ENCODE peak calls at places on chromosome 19, in ten cellular contexts. F is breast epithelium, O is suprapubic skin, W is stomach, G is GM12878, V is spleen, J is sigmoid colon, L is H1, N is Panc1, Y is GM23338. R is an unnamed sample. For H3K4me1, the result is how much of the 10 kb centered on the place peaks cover.

GRCh38 chr19:39223703-39224279 is 19.7 kb upstream of the SYCN start:
- DNase-seq in O (no peak), N (no peak), G (no peak), F (no peak), W (no peak), Y (peak), L (peak), V (no peak), J (no peak), R (no peak)

GRCh38 chr19:42496551-42497133 is 31.6 kb downstream of the CEACAM1 start:
- DNase-seq in G (no peak), N (no peak), O (no peak), W (no peak), J (no peak), V (no peak), F (no peak), Y (no peak), L (no peak), R (no peak)

GRCh38 chr19:39397360-39398296 is 6.5 kb downstream of the MED29 start:
- DNase-seq in F (peak), Y (peak), W (peak), V (peak), L (peak), J (peak), G (no peak), O (peak), N (peak), R (peak)

GRCh38 chr19:6800991-6801396 is 28.5 kb downstream of the VAV1 start:
- DNase-seq in J (no peak), F (no peak), Y (no peak), G (no peak), W (no peak), L (no peak), V (no peak), N (peak), O (no peak), R (no peak)

GRCh38 chr19:48752511-48753365 is at the start of gene FUT1:
- DNase-seq in J (peak), F (peak), G (no peak), N (no peak), W (peak), L (peak), O (peak), V (peak), Y (peak), R (peak)

GRCh38 chr19:41563847-41564514 is 12.0 kb upstream of the CEACAM21 start:
- DNase-seq in Y (peak), O (no peak), F (no peak), L (no peak), W (no peak), J (no peak), N (no peak), V (no peak), G (no peak), R (no peak)

GRCh38 chr19:23996549-23996948 is 81.9 kb downstream of the ZNF726 start:
- DNase-seq in V (no peak), J (no peak), F (no peak), O (no peak), Y (peak), N (no peak), G (no peak), W (no peak), L (peak), R (no peak)

GRCh38 chr19:55535173-55535572 is 1.8 kb downstream of the SBK2 start:
- DNase-seq in V (no peak), Y (no peak), W (no peak), O (no peak), F (no peak), L (no peak), N (no peak), J (no peak), G (no peak), R (no peak)

GRCh38 chr19:4267101-4267900 is 11.8 kb upstream of the SHD start:
- DNase-seq in J (no peak), G (no peak), N (peak), V (peak), W (peak), L (peak), F (peak), O (no peak), Y (peak), R (peak)

GRCh38 chr19:39438270-39438934 is 2.7 kb upstream of the RPS16 start:
- DNase-seq in O (no peak), Y (no peak), G (no peak), V (no peak), J (no peak), F (no peak), N (peak), L (no peak), W (no peak), R (no peak)

GRCh38 chr19:22030680-22031079 is 19.9 kb upstream of the ZNF208 start:
- DNase-seq in O (no peak), L (no peak), Y (no peak), J (no peak), W (no peak), F (no peak), G (no peak), V (no peak), N (no peak), R (no peak)

GRCh38 chr19:49502866-49503581 is 6.8 kb downstream of the RPS11 start:
- DNase-seq in W (peak), O (peak), F (no peak), L (no peak), Y (peak), J (no peak), G (no peak), V (no peak), N (no peak), R (no peak)

DNA sequence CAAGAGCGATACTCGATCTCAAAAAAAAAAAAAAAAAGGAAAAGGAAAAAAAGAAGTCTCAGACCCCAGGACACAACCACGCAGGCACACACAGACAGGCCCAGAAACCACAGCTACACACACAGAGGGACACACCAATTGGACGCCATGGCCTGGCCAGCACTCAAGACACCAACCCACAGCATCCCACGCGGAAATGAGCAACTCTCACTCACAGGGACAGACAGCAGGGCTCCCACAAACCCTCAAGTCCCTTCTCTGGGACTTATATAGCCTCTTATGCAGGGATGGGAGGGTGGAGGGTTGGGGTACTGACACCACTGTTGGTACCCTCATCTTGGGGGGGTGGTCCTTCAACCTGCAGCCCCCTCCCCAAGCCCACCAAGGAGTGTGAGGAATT is 5.9 kb downstream of the NOTCH3 start:
- DNase-seq in N (no peak), O (no peak), V (no peak), W (no peak), J (no peak), G (no peak), F (peak), L (no peak), Y (no peak), R (no peak)
- H3K27ac ChIP-seq in N (no peak), O (peak), V (peak), W (no peak), J (no peak), G (no peak), F (peak), L (no peak), Y (no peak), R (peak)

GRCh38 chr19:5292453-5292842 is 48.2 kb downstream of the PTPRS start:
- DNase-seq in O (no peak), J (peak), L (no peak), V (no peak), Y (no peak), G (no peak), N (no peak), W (peak), F (no peak), R (peak)

GRCh38 chr19:5294403-5295160 is 46.0 kb downstream of the PTPRS start:
- DNase-seq in Y (no peak), O (no peak), V (no peak), F (no peak), N (no peak), W (no peak), G (no peak), J (no peak), L (no peak), R (no peak)

GRCh38 chr19:5293607-5294089 is 47.0 kb downstream of the PTPRS start:
- DNase-seq in Y (peak), L (peak), N (no peak), G (no peak), W (peak), J (peak), O (peak), F (peak), V (no peak), R (peak)

GRCh38 chr19:5291588-5292193 is 48.9 kb downstream of the PTPRS start:
- DNase-seq in Y (no peak), V (no peak), W (no peak), G (no peak), J (no peak), N (no peak), O (no peak), F (no peak), L (no peak), R (no peak)

GRCh38 chr19:5292843-5293606 is 47.6 kb downstream of the PTPRS start:
- DNase-seq in J (peak), W (peak), F (peak), G (no peak), L (no peak), N (no peak), Y (peak), V (no peak), O (peak), R (peak)
- TF ChIP-seq POLR2AphosphoS5 in J (peak), W (peak), F (no peak), G (no peak), L (peak), N (no peak), Y (peak), V (no peak), O (no peak), R (no peak)

GRCh38 chr19:17751912-17752273 is 616 bp downstream of the FCHO1 start:
- DNase-seq in J (no peak), V (no peak), L (no peak), G (peak), N (no peak), F (no peak), Y (no peak), O (no peak), W (no peak), R (no peak)
- H3K4me1 ChIP-seq in J (under half), V (half or more), L (under half), G (half or more), N (under half), F (under half), Y (under half), O (under half), W (under half), R (under half)

GRCh38 chr19:34474233-34474989 is 7.1 kb upstream of the WTIP start:
- DNase-seq in O (no peak), Y (no peak), L (no peak), F (no peak), W (no peak), J (no peak), G (no peak), V (no peak), N (no peak), R (no peak)

GRCh38 chr19:34471906-34472305 is 9.7 kb upstream of the WTIP start:
- DNase-seq in G (no peak), F (no peak), V (no peak), J (no peak), Y (no peak), N (no peak), W (peak), O (no peak), L (no peak), R (peak)

GRCh38 chr19:34475026-34475974 is 6.3 kb upstream of the WTIP start:
- DNase-seq in G (no peak), J (no peak), O (no peak), N (no peak), W (no peak), V (no peak), Y (no peak), L (no peak), F (no peak), R (no peak)

GRCh38 chr19:34479396-34479795 is 2.2 kb upstream of the WTIP start:
- DNase-seq in V (no peak), G (no peak), N (no peak), L (no peak), J (no peak), O (no peak), W (no peak), F (no peak), Y (no peak), R (no peak)

DNA sequence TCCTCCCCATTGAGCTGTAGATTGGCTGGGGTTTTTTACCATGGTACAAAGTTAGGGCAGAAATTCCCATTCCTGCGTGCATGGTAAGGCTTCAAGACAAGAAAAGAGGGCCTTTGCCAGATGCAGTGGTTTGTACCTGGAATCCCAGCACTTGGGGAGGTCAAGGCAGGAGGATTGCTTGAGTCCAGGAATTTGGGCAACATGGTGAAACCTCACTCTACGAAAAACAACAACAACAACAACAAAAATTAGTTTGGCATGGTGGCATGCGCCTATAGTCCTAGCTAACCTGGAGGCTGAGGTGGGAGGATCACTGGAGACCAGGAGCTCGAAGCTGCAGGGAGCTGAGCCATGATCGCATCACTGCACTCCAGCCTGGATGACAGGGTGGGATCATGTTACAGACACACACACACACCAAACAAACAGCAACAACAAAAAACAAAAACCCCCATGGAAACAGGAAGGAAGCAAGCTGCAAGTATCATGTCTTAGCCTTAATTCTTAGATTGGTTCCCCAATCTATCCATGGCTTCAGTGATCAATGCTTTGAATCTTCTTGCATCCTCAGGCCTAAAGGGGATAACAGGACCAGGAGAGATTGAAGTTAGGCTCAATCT is 5.5 kb upstream of the WTIP start:
- DNase-seq in G (no peak), Y (peak), W (no peak), O (no peak), J (no peak), L (no peak), V (no peak), N (no peak), F (no peak), R (no peak)
- H3K27ac ChIP-seq in G (no peak), Y (no peak), W (no peak), O (peak), J (no peak), L (no peak), V (no peak), N (no peak), F (no peak), R (no peak)

GRCh38 chr19:1250374-1251232 is 2.2 kb downstream of the MIDN start:
- DNase-seq in G (no peak), N (no peak), W (no peak), Y (peak), F (no peak), O (peak), J (peak), L (no peak), V (peak), R (peak)
- TF ChIP-seq POLR2AphosphoS5 in G (no peak), N (no peak), W (no peak), Y (peak), F (peak), O (no peak), J (peak), L (peak), V (no peak), R (no peak)

GRCh38 chr19:19429361-19429760 is 23.9 kb downstream of the GATAD2A start:
- DNase-seq in G (no peak), Y (no peak), W (no peak), L (no peak), N (no peak), F (no peak), O (no peak), V (no peak), J (no peak), R (no peak)

GRCh38 chr19:19427302-19427701 is 21.8 kb downstream of the GATAD2A start:
- DNase-seq in F (no peak), G (no peak), O (no peak), V (no peak), L (no peak), N (no peak), J (no peak), W (no peak), Y (no peak), R (no peak)

GRCh38 chr19:19426799-19427198 is 21.3 kb downstream of the GATAD2A start:
- DNase-seq in L (no peak), N (no peak), V (no peak), J (no peak), Y (no peak), G (no peak), W (no peak), O (no peak), F (no peak), R (no peak)

GRCh38 chr19:19428746-19429145 is 23.3 kb downstream of the GATAD2A start:
- DNase-seq in J (no peak), G (no peak), W (no peak), O (no peak), L (no peak), Y (no peak), F (no peak), V (no peak), N (no peak), R (no peak)

GRCh38 chr19:19427935-19428334 is 22.5 kb downstream of the GATAD2A start:
- DNase-seq in O (no peak), Y (no peak), J (no peak), F (no peak), N (no peak), W (no peak), L (no peak), G (no peak), V (no peak), R (no peak)
- H3K4me1 ChIP-seq in O (half or more), Y (under half), J (under half), F (under half), N (under half), W (under half), L (under half), G (under half), V (half or more), R (under half)

DNA sequence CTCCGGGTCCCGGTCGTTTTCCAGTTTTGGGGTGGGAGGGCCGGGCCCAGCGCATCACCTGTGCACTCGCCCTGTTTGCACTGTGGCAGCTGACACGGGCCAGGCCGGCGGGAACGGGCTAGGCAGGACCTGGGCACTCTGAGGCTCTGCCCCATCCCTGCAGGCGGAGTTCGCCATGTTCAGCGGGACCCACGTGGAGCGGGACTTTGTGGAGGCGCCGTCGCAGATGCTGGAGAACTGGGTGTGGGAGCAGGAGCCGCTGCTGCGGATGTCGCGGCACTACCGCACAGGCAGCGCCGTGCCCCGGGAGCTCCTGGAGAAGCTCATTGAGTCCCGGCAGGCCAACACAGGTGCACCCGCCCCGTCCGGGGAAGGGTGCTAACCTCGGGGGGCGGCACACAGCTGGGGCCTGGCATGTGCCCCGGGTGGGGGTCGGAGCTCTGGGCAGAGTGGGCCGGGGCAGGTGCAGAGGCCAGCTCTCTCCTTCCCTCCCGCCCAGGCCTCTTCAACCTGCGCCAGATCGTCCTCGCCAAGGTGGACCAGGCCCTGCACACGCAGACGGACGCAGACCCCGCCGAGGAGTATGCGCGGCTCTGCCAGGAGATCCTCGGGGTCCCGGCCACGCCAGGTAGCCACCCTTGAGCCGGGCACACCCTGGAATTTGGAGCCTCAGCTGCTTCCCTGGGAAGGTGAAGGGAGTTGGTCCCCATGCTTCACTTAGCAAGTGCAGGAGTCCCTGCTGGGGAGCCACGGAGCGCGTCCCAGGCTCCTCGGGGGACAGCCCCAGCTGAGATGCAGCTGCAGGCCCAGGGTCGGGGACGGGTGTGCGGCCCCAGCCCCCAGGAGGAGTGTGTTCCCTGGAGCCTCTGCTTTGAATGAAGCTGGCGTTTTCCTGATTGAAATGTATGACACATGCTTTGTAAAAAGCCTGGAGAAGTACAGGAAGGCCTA is 9.3 kb upstream of the ZNF554 start:
- DNase-seq in N (no peak), O (no peak), W (no peak), G (no peak), L (no peak), J (no peak), Y (no peak), V (no peak), F (no peak), R (no peak)
- H3K27ac ChIP-seq in N (no peak), O (no peak), W (no peak), G (no peak), L (no peak), J (no peak), Y (no peak), V (no peak), F (no peak), R (no peak)

GRCh38 chr19:2944775-2945574 is at the start of gene ZNF77:
- DNase-seq in N (peak), G (peak), L (peak), F (peak), J (peak), V (peak), W (peak), Y (peak), O (peak), R (peak)
- TF ChIP-seq POLR2AphosphoS5 in N (no peak), G (peak), L (no peak), F (peak), J (peak), V (peak), W (peak), Y (peak), O (peak), R (peak)

GRCh38 chr19:34926361-34926684 is 380 bp upstream of the ZNF30 start:
- DNase-seq in F (no peak), N (no peak), Y (no peak), G (no peak), L (no peak), J (no peak), W (no peak), V (no peak), O (no peak), R (no peak)
- H3K4me1 ChIP-seq in F (under half), N (under half), Y (under half), G (under half), L (under half), J (under half), W (under half), V (under half), O (under half), R (under half)

GRCh38 chr19:44723299-44723951 is 24.5 kb downstream of the CEACAM16 start:
- DNase-seq in J (no peak), W (no peak), V (peak), G (no peak), Y (no peak), L (no peak), O (no peak), F (no peak), N (no peak), R (no peak)
- H3K27ac ChIP-seq in J (no peak), W (no peak), V (peak), G (no peak), Y (no peak), L (no peak), O (no peak), F (peak), N (peak), R (no peak)

R was measured in prostate gland.